ENCODE peak calls at places on chromosomes 16 and 17, in four cellular contexts. J is heart left ventricle, V is epithelial cell of esophagus, I is neural crest cell. W is an unnamed sample.

GRCh38 chr16:88971371-88972097 is 5.5 kb downstream of the CBFA2T3 start:
- DNase-seq in J (no peak), V (no peak), I (no peak), W (no peak)

GRCh38 chr17:81869221-81870154 is 1.6 kb downstream of the ARHGDIA start:
- DNase-seq in J (peak; percentile 44), V (peak; percentile 29), I (peak; percentile 71), W (no peak)

GRCh38 chr17:17048106-17048505 is 5.8 kb downstream of the MPRIP start:
- DNase-seq in J (no peak), V (no peak), I (no peak), W (no peak)

GRCh38 chr16:85110105-85110504 is 2.2 kb downstream of the CIBAR2 start:
- DNase-seq in J (no peak), V (no peak), I (no peak), W (no peak)

GRCh38 chr17:83100220-83100852 is 20.9 kb downstream of the METRNL start:
- DNase-seq in J (no peak), V (no peak), I (no peak), W (no peak)

GRCh38 chr16:35754391-35755369 is 2295.3 kb downstream of the TP53TG3F start:
- DNase-seq in J (no peak), V (no peak), I (no peak), W (no peak)

GRCh38 chr16:31033709-31034492 is 543 bp downstream of the STX4 start:
- DNase-seq in J (peak; percentile 92), V (peak; percentile 84), I (peak; percentile 78), W (peak; percentile 98)

GRCh38 chr17:66549312-66549705 is 246.9 kb downstream of the PRKCA start:
- DNase-seq in J (no peak), V (no peak), I (no peak), W (no peak)

GRCh38 chr16:47571711-47572110 is 110.6 kb downstream of the PHKB start:
- DNase-seq in J (no peak), V (no peak), I (no peak), W (no peak)

GRCh38 chr16:82061861-82062525 is 26.9 kb downstream of the HSD17B2 start:
- DNase-seq in J (no peak), V (peak; percentile 70), I (no peak), W (peak; percentile 40)

GRCh38 chr16:77041468-77041867 is 149.5 kb upstream of the MON1B start:
- DNase-seq in J (no peak), V (no peak), I (no peak), W (no peak)

GRCh38 chr17:40331743-40332641 is 23.0 kb downstream of the RARA start:
- DNase-seq in J (peak; percentile 93), V (no peak), I (no peak), W (no peak)

GRCh38 chr17:44733753-44734152 is 25.0 kb upstream of the ADAM11 start:
- DNase-seq in J (no peak), V (peak; percentile 57), I (no peak), W (peak; percentile 20)
- TF ChIP-seq CTCF in J (no peak), V (peak; percentile 48), I (peak; percentile 49), W (no peak)

DNA sequence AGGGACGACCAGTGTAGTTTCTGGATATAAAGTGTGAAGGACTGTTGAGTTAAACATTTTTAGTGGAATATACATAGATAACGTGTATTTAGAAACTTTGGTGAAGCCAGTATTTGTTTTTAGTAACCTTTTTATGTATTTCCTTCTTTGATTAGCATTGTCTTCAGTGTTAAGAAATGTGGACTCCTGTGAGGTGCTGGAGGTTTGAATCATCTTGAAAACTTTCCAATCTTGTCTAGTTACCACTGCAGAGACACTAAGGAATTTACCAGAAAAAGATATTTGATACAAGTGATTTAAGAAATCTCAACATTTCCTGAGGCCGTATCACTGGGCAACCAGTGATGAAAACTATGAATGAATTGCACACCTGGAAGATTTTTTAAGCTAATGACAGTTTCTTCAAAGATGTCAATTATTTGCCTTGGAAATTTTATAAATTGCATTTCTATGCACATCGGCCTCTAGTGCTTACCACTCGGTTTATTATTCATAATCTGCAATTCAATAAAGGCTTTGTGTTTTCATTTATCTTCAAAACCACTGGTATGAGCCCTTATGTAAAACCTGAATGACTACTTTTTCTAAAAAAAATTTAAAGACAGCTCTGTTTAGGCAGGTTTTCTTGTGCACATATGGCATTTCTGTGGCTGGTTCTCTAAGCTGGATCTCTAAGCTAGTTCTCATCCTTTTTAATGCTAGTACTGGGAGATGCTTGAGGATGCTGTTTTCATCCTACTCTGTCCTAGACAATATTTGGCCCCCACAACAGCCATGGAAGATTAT is 31.4 kb upstream of the ADCY7 start:
- DNase-seq in J (no peak), V (peak; percentile 40), I (no peak), W (no peak)
- TF ChIP-seq CTCF in J (no peak), V (no peak), I (no peak), W (no peak)

DNA sequence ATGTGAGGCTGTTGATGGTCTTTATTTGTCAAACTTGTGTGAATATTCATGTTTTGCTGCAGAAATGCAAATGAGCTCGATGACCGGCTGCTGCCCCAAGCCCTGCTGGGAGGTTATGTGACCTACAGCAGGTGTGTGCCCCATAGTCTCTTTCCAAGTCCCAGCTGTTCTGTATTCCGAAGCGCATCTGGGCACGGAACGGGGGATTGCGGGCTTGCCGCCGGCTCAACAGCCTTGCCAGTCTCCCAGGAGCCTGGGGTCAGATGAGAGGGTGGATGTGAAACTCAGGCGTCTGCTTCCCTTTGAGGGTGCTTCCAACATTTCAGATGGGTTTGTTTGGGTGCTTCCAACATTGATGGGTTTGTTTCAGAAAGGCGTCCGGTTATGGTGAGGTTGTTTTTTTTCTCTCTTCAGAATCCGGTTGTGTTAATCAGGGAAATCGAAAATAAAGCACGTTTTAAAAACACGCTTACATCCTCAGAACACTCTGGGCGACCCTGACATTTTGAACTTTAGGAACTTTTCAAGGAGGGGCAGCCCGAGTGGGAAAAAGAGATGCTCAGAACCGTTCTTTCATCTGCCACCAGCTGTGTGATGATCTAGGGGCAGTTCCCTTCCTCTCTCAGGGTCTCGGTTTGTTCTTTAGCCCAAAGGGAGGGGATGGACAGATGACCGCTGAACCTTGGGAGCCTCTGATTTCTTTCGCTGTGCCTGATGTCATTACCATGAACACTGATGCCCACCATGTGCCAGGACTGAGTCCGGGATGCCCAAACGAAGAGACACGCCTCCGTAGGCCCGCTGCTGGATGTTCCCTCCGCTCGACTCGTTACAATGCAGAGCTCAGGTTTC is 47.8 kb upstream of the AMZ2 start:
- DNase-seq in J (no peak), V (no peak), I (no peak), W (no peak)
- TF ChIP-seq CTCF in J (no peak), V (no peak), I (no peak), W (no peak)

GRCh38 chr17:80441133-80441578 is 26.2 kb downstream of the ENDOV start:
- DNase-seq in J (no peak), V (peak; percentile 52), I (peak; percentile 88), W (peak; percentile 67)
- TF ChIP-seq CTCF in J (no peak), V (no peak), I (no peak), W (no peak)

DNA sequence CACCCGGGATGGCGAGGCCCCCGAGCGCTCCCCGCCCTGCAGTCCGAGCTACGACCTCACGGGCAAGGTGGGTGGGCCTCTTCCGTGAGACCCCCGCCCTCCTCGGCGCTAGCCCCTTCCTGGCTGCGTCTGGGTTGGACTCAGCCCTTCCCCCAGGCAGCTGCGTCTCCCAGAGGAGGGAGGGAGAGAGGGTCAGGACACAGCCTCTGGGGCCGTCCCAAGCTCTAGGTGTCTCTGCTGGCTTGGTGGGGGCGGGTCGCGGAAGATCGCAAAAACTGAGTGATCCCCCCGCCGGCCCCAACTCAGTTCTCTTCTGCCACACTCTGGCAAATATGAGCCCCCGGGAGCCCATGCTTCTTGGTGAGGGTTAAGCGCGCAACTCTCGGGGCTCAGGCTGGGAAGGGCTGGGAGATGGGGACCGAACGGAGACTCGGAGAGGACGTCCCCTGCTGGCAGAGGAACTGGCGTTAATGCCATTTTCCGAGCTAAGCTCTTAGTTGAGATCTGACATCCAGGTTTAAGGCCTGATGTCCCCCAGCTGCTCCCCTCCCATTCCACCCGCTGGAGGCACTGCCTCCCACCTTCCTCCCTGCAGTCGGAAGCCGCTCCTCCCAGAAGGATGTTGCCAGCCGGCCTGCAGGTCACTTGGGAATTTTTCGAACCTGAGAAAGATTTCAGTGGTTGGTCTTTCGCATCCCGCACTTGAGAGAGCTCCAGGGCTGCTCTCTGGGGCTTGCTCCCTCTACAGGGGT is 419 bp downstream of the RAB37 start:
- DNase-seq in J (no peak), V (no peak), I (no peak), W (no peak)
- TF ChIP-seq CTCF in J (peak; percentile 32), V (peak; percentile 27), I (peak; percentile 55), W (no peak)

W was measured in RWPE1.